ENCODE peak calls at places on chromosome 13, in six cellular contexts. R is left lung, B is neural progenitor cell, J is kidney, M is OCI-LY7, U is MCF 10A. L is an unnamed sample.

GRCh38 chr13:54383604-54384003 is 1355.0 kb downstream of the OLFM4 start:
- DNase-seq in R (no peak), B (peak), J (no peak), M (no peak), U (no peak), L (no peak)

GRCh38 chr13:39565036-39565949 is 37.7 kb downstream of the LHFPL6 start:
- DNase-seq in R (no peak), B (peak), J (no peak), M (no peak), U (peak), L (no peak)

GRCh38 chr13:41751277-41751676 is 209.6 kb downstream of the VWA8 start:
- DNase-seq in R (peak), B (no peak), J (peak), M (no peak), U (no peak), L (no peak)

GRCh38 chr13:94548382-94549240 is 47.3 kb downstream of the TGDS start:
- DNase-seq in R (peak), B (peak), J (peak), M (peak), U (no peak), L (no peak)

GRCh38 chr13:35693142-35693784 is 216.8 kb upstream of the MAB21L1 start:
- DNase-seq in R (no peak), B (no peak), J (no peak), M (no peak), U (no peak), L (no peak)

GRCh38 chr13:46211116-46211515 is 612 bp upstream of the LRRC63 start:
- DNase-seq in R (no peak), B (no peak), J (no peak), M (no peak), U (peak), L (no peak)

GRCh38 chr13:102642475-102642874 is 45.7 kb downstream of the TPP2 start:
- DNase-seq in R (peak), B (no peak), J (peak), M (no peak), U (no peak), L (no peak)

GRCh38 chr13:43805681-43806128 is 18.9 kb upstream of the ENOX1 start:
- DNase-seq in R (no peak), B (no peak), J (no peak), M (no peak), U (peak), L (no peak)

DNA sequence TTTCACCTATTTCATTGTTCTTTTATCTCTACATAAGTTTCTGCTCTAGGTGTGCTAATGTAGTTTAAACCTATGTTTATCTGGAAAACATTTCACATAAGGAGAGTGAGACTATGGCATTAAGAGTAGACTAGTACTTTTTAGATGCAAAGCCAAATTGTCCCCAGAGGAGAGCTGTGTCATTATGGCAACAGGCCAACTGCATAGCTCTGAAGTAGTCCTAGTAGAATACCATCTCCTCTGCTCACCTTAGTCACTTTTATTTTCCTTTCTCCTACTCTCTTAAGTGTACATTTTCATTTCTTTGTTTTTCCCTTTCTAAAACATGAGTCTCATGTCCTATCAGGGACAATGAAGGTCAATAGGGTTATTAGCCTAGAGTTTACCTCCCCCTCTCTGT is 123.1 kb downstream of the ITGBL1 start:
- DNase-seq in R (no peak), B (no peak), J (no peak), M (no peak), U (peak), L (no peak)
- TF ChIP-seq CTCF in R (no peak), B (no peak), J (no peak), M (no peak), U (no peak), L (no peak)

DNA sequence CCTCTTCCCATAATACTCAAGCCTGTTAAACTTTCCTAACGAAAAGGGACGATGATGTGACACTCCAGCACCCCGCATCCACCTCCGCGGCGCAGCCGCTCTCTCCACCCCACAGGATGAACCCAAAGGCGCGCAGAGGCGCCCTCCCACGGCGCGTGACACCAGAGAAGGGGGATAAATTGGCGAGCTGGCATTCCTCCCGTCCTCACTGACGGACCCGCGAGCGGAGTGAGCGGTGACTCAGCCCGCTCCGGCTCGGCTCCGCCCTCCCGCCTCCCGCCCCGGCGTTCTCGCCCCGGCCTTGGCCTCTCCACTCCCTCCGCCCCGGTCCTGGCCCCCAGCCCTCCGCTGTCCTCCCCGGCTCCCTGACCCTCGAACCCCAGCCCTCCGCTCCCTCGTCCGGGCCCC is 590 bp downstream of the TUBGCP3 start:
- DNase-seq in R (peak), B (peak), J (peak), M (peak), U (peak), L (peak)
- TF ChIP-seq CTCF in R (no peak), B (no peak), J (peak), M (peak), U (no peak), L (no peak)

GRCh38 chr13:40755082-40755755 is 15.8 kb downstream of the MRPS31 start:
- DNase-seq in R (no peak), B (no peak), J (no peak), M (peak), U (no peak), L (no peak)

DNA sequence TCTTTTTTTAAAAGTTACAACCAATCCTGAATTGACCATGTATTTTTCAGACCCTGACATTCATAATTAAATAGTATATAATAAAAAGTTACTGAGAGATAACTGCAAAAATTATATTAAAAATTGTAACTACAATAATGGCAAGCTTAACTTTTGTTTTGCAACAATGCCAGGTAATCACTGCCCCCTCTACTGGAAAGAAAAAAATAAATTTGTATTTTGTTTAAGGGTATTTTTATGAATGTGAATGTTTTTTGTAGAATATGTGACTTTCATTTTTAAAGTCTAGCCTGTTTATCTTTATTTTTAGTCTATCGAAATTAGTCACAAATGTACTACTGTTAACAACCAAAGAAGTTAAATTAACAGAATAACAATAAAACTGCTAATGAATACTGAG is 21.7 kb downstream of the MRPS31 start:
- DNase-seq in R (no peak), B (no peak), J (no peak), M (no peak), U (no peak), L (no peak)
- TF ChIP-seq CTCF in R (no peak), B (peak), J (no peak), M (peak), U (peak), L (peak)

DNA sequence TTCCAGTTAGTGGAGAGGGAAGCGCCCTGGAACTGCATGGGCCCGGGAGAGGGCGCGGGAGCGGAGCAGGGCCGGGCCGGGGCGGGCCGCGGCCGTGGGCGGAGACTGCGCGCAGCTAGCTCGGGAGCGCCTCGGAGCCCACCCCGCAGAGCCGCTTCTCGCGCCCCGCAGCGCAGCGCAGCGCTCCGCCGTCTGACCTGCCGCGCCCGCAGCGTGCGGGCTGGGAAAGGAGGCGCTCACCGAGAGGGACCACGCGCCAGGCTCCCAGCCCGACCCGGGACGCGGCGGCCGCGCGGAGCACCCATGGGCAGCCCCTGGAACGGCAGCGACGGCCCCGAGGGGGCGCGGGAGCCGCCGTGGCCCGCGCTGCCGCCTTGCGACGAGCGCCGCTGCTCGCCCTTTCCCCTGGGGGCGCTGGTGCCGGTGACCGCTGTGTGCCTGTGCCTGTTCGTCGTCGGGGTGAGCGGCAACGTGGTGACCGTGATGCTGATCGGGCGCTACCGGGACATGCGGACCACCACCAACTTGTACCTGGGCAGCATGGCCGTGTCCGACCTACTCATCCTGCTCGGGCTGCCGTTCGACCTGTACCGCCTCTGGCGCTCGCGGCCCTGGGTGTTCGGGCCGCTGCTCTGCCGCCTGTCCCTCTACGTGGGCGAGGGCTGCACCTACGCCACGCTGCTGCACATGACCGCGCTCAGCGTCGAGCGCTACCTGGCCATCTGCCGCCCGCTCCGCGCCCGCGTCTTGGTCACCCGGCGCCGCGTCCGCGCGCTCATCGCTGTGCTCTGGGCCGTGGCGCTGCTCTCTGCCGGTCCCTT is at the start of gene MLNR:
- DNase-seq in R (no peak), B (peak), J (peak), M (no peak), U (no peak), L (no peak)
- TF ChIP-seq CTCF in R (no peak), B (peak), J (peak), M (no peak), U (no peak), L (no peak)

DNA sequence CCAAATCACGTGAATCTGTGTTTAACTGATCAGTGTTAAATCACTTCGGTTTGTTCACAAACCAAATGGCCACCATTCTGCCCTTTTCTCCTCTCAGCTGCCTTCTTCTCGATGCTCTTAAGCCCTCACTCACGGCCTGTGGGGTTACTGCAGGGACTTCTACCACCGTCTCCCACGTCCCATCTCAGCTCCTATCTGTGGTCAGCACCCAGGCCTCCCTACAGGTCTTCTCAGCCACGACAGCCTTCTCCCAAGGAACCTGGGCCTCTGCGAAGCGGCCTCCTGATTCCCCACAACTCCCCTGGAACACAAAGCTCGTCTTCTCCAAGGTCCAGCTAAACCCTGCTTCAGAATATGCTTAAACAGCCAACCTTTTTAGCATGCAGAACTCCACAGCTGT is 103.8 kb downstream of the COL4A2 start:
- DNase-seq in R (no peak), B (no peak), J (no peak), M (no peak), U (no peak), L (no peak)
- TF ChIP-seq CTCF in R (no peak), B (no peak), J (no peak), M (no peak), U (no peak), L (no peak)

DNA sequence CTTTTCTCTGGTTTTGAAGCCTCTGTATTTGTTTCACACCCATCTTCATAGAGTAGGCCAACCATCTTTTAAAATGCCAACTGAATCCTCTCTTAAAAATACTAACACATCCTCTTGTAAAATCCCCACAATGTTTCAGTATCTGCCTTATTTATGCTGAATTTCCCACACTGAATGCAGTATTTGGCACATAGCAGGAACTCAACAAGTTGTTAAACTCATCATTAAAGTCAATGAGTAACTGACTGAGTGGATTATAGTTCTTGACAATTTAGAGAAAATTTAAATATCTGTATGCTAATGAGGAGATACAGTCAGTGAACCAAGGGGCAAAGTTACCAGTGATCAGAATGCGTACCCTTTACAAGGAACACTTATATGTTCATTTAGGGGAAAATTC is 505.5 kb upstream of the PCDH9 start:
- DNase-seq in R (no peak), B (no peak), J (no peak), M (no peak), U (no peak), L (no peak)
- TF ChIP-seq CTCF in R (no peak), B (no peak), J (no peak), M (no peak), U (no peak), L (no peak)

GRCh38 chr13:86426437-86426836 is 627.2 kb upstream of the SLITRK6 start:
- DNase-seq in R (no peak), B (no peak), J (no peak), M (no peak), U (no peak), L (no peak)

GRCh38 chr13:86425127-86425526 is 625.9 kb upstream of the SLITRK6 start:
- DNase-seq in R (no peak), B (peak), J (no peak), M (no peak), U (no peak), L (no peak)
- TF ChIP-seq CTCF in R (no peak), B (no peak), J (no peak), M (no peak), U (no peak), L (no peak)

GRCh38 chr13:30551194-30551593 is 66.5 kb upstream of the USPL1 start:
- DNase-seq in R (no peak), B (peak), J (no peak), M (peak), U (peak), L (no peak)
- TF ChIP-seq CTCF in R (no peak), B (peak), J (peak), M (peak), U (peak), L (no peak)

GRCh38 chr13:20193924-20194631 is 1.3 kb upstream of the GJB2 start:
- DNase-seq in R (no peak), B (peak), J (no peak), M (no peak), U (no peak), L (no peak)

GRCh38 chr13:20198781-20199180 is 6.0 kb upstream of the GJB2 start:
- DNase-seq in R (no peak), B (no peak), J (no peak), M (no peak), U (no peak), L (no peak)

GRCh38 chr13:20195846-20196245 is 3.1 kb upstream of the GJB2 start:
- DNase-seq in R (no peak), B (no peak), J (no peak), M (no peak), U (peak), L (no peak)

GRCh38 chr13:20193142-20193923 is 595 bp upstream of the GJB2 start:
- DNase-seq in R (no peak), B (peak), J (peak), M (no peak), U (no peak), L (peak)

GRCh38 chr13:20197361-20197834 is 4.7 kb upstream of the GJB2 start:
- DNase-seq in R (no peak), B (peak), J (no peak), M (peak), U (peak), L (no peak)
- TF ChIP-seq CTCF in R (peak), B (peak), J (peak), M (peak), U (peak), L (peak)

GRCh38 chr13:80685942-80686341 is 345.0 kb upstream of the SPRY2 start:
- DNase-seq in R (no peak), B (no peak), J (no peak), M (no peak), U (no peak), L (no peak)
- TF ChIP-seq CTCF in R (no peak), B (no peak), J (no peak), M (no peak), U (no peak), L (no peak)

L was measured in mesothelial cell of epicardium.